ENCODE peak calls at places on chromosome 10, in ten cellular contexts. P, A, J, Q, R, H, V, C, Y and X are unnamed samples. For H3K4me1, the result is how much of the 10 kb centered on the place peaks cover.

GRCh38 chr10:67837519-67838314 is at the start of gene DNAJC12:
- DNase-seq in P (no peak), A (no peak), J (no peak), Q (no peak), R (peak), H (peak), V (peak), C (no peak), Y (peak), X (no peak)

GRCh38 chr10:34333513-34333912 is 481.6 kb downstream of the PARD3 start:
- DNase-seq in P (no peak), A (peak), J (no peak), Q (no peak), R (no peak), H (peak), V (no peak), C (no peak), Y (no peak), X (no peak)

GRCh38 chr10:11625019-11625735 is 13.7 kb upstream of the USP6NL start:
- DNase-seq in P (no peak), A (no peak), J (no peak), Q (no peak), R (no peak), H (no peak), V (no peak), C (no peak), Y (no peak), X (no peak)

GRCh38 chr10:89609730-89610393 is 35.2 kb downstream of the PANK1 start:
- DNase-seq in P (no peak), A (no peak), J (no peak), Q (no peak), R (peak), H (no peak), V (no peak), C (no peak), Y (no peak), X (no peak)

GRCh38 chr10:90293629-90294028 is 564.2 kb downstream of the HTR7 start:
- DNase-seq in P (no peak), A (no peak), J (no peak), Q (no peak), R (no peak), H (no peak), V (no peak), C (no peak), Y (no peak), X (no peak)

GRCh38 chr10:60099998-60100747 is 193.8 kb upstream of the CCDC6 start:
- DNase-seq in P (peak), A (peak), J (no peak), Q (no peak), R (peak), H (no peak), V (no peak), C (peak), Y (peak), X (no peak)

GRCh38 chr10:49474901-49475300 is 64.0 kb downstream of the ERCC6 start:
- DNase-seq in P (no peak), A (no peak), J (no peak), Q (no peak), R (no peak), H (no peak), V (no peak), C (no peak), Y (no peak), X (no peak)

GRCh38 chr10:79147796-79148451 is 79.2 kb downstream of the ZMIZ1 start:
- DNase-seq in P (no peak), A (no peak), J (no peak), Q (no peak), R (no peak), H (no peak), V (no peak), C (no peak), Y (no peak), X (no peak)

GRCh38 chr10:6542999-6543430 is 37.1 kb downstream of the PRKCQ start:
- DNase-seq in P (no peak), A (no peak), J (no peak), Q (no peak), R (no peak), H (no peak), V (no peak), C (no peak), Y (no peak), X (no peak)

GRCh38 chr10:43206391-43207235 is 60.3 kb downstream of the RASGEF1A start:
- DNase-seq in P (no peak), A (no peak), J (no peak), Q (no peak), R (no peak), H (no peak), V (peak), C (no peak), Y (peak), X (no peak)

GRCh38 chr10:45375101-45375500 is 1.1 kb downstream of the ALOX5 start:
- DNase-seq in P (no peak), A (no peak), J (no peak), Q (no peak), R (no peak), H (no peak), V (no peak), C (no peak), Y (no peak), X (no peak)

GRCh38 chr10:27158421-27158820 is 3.3 kb downstream of the MASTL start:
- DNase-seq in P (no peak), A (no peak), J (no peak), Q (no peak), R (no peak), H (no peak), V (no peak), C (no peak), Y (no peak), X (no peak)

GRCh38 chr10:62112325-62112724 is 156.3 kb downstream of the RTKN2 start:
- DNase-seq in P (no peak), A (peak), J (no peak), Q (no peak), R (no peak), H (no peak), V (no peak), C (no peak), Y (no peak), X (no peak)

GRCh38 chr10:87836098-87836497 is 18.1 kb upstream of the ATAD1 start:
- DNase-seq in P (no peak), A (no peak), J (no peak), Q (no peak), R (no peak), H (no peak), V (no peak), C (no peak), Y (no peak), X (no peak)

GRCh38 chr10:16381083-16381482 is 55.7 kb upstream of the PTER start:
- DNase-seq in P (no peak), A (peak), J (no peak), Q (no peak), R (no peak), H (no peak), V (no peak), C (no peak), Y (no peak), X (no peak)

GRCh38 chr10:3654496-3654895 is 130.5 kb downstream of the KLF6 start:
- DNase-seq in P (no peak), A (peak), J (no peak), Q (no peak), R (no peak), H (no peak), V (no peak), C (no peak), Y (no peak), X (no peak)

GRCh38 chr10:8227246-8227645 is 172.8 kb downstream of the GATA3 start:
- DNase-seq in P (no peak), A (no peak), J (no peak), Q (no peak), R (no peak), H (no peak), V (no peak), C (no peak), Y (no peak), X (no peak)

GRCh38 chr10:25547391-25547790 is 372.6 kb downstream of the GPR158 start:
- DNase-seq in P (no peak), A (no peak), J (no peak), Q (no peak), R (no peak), H (no peak), V (no peak), C (peak), Y (no peak), X (no peak)

GRCh38 chr10:92240289-92241157 is 50.4 kb downstream of the CPEB3 start:
- DNase-seq in P (peak), A (peak), J (no peak), Q (peak), R (peak), H (peak), V (peak), C (peak), Y (peak), X (no peak)

GRCh38 chr10:62597226-62597625 is 207.3 kb upstream of the ADO start:
- DNase-seq in P (no peak), A (no peak), J (no peak), Q (no peak), R (no peak), H (no peak), V (no peak), C (no peak), Y (no peak), X (no peak)

GRCh38 chr10:129046074-129046681 is 420.9 kb upstream of the MGMT start:
- DNase-seq in P (peak), A (no peak), J (no peak), Q (no peak), R (no peak), H (no peak), V (peak), C (no peak), Y (no peak), X (no peak)

DNA sequence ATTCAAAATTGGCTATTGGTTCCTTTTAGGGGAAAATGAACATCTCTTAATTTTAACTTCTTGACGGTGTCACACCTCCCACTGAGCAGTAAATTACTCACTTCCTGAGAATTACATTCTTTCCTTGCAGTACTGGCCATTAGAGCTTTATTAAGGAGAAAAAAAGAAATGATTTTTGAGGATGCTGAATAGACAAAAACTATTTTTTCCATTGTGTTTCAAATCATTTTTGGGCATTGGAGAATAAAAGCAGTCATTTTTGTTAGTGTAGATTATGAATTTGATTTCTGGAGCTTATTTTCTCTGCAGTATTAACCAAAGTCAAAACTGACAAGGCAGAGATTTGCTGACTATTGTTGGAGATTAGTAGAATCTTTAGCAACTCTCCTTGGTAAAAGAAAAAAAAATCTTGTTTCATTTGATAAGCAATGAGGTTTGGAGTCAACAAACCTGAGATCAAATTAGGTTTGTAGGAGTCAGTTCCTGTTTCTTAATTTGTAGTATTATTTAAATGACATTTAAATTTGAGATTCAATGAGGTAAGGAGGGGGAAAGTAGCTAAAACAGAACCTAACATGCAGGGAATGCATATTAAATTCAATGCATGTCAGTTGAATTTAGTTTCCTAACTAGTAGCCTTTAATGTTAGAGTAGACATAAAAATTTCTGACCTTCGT is 70.6 kb downstream of the AP3M1 start:
- DNase-seq in P (no peak), A (peak), J (no peak), Q (no peak), R (no peak), H (no peak), V (no peak), C (no peak), Y (no peak), X (no peak)
- H3K4me1 ChIP-seq in P (under half), A (under half), J (under half), Q (under half), R (under half), H (under half), V (under half), C (under half), Y (half or more), X (under half)

DNA sequence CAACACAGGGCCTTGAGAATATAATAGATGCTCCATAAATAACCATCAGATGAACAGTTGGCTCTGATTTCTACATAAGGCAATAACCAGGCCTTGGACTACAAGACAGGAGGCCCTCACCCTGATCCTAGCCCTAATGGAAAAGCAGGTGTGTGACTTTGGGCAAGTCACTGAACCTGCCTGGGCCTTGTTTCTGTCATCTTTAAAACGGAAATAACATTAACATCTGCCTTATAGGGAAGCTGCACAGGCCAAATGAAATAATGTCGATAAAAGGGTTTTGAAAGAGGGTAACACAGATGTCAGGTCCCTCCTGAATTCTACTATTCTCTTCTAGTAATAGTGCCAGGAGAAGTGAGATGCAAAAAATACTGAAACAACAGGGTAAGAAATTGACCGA is 20.7 kb downstream of the PIK3AP1 start:
- DNase-seq in P (no peak), A (no peak), J (no peak), Q (no peak), R (no peak), H (no peak), V (no peak), C (no peak), Y (no peak), X (no peak)
- H3K4me1 ChIP-seq in P (under half), A (under half), J (under half), Q (under half), R (under half), H (under half), V (under half), C (under half), Y (under half), X (under half)

DNA sequence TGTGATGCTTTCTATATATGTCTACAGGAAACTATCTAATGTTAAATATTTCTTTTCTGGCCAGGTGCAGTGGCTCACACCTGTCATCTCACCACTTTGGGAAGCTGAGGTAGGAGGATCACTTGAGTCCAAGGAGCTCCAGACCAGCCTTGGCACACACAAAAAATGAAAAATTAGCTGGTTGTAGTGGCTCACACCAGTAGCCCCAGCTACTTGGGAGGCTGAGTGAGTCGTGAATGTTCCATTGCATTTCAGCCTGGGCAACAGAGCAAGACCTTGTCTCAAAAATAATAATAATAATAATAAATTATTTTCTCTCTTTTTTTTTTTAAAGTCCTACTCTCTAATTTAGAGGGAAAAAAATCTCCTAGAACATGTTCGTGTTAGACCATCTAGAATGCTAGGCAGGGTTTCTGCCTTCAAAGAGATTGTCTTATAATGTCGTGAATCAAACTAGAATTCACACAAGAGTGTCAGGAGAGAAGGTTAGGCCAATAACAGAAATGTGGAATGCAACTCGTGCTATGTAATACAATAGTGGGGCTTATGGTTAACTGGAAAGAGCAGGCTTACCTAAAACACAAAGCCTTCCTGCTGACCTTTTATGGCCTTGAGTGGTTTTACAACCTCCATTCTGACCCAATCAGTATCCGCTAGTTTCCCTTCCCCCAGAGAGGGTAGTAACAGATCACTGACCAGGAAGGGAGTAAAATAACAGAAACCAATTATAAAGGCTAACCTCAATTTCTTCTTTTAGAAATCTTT is 46.3 kb downstream of the MYOF start:
- DNase-seq in P (no peak), A (peak), J (no peak), Q (no peak), R (no peak), H (no peak), V (no peak), C (peak), Y (no peak), X (no peak)
- H3K4me1 ChIP-seq in P (under half), A (half or more), J (half or more), Q (half or more), R (under half), H (under half), V (under half), C (under half), Y (under half), X (half or more)

GRCh38 chr10:77840636-77841035 is 85.9 kb downstream of the DLG5 start:
- DNase-seq in P (no peak), A (no peak), J (no peak), Q (no peak), R (no peak), H (no peak), V (no peak), C (no peak), Y (no peak), X (no peak)
- H3K4me1 ChIP-seq in P (under half), A (under half), J (under half), Q (under half), R (under half), H (under half), V (under half), C (under half), Y (under half), X (under half)

DNA sequence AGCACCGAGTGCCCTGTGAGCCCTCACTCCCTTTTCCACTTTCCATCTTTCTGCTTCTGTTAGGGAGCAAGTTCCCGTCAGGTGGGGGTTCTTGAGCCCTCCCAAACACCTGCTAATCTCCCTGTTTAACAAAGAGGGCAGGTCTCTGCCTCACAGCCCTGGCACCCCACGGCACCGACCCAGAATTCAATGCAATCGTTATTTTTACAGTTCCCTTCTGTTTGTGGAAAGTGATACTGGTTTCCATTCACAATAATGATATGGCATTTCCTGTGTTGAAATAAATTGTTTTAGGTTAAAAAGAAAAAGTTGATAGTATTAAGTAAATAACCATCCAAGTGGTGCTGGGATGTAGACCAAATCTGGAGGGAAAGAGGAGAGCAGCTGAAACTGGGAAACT is 38.8 kb upstream of the SLC29A3 start:
- DNase-seq in P (no peak), A (no peak), J (no peak), Q (no peak), R (no peak), H (no peak), V (no peak), C (no peak), Y (no peak), X (no peak)
- H3K4me1 ChIP-seq in P (under half), A (under half), J (under half), Q (under half), R (under half), H (under half), V (under half), C (under half), Y (under half), X (under half)

DNA sequence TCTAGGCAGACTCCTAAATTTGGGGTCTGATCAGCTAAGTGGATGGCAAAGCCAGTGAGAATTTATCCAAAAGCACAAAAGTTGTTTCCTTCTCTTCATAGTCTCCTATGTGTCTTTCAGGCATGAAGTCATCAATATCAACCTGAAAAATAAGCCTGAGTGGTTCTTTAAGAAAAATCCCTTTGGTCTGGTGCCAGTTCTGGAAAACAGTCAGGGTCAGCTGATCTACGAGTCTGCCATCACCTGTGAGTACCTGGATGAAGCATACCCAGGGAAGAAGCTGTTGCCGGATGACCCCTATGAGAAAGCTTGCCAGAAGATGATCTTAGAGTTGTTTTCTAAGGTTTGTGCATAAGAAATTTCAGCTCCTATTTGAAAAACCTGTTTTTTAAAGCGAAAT is 4.8 kb downstream of the GSTO1 start:
- DNase-seq in P (no peak), A (no peak), J (no peak), Q (no peak), R (no peak), H (no peak), V (no peak), C (no peak), Y (no peak), X (no peak)
- H3K4me1 ChIP-seq in P (under half), A (under half), J (under half), Q (under half), R (under half), H (under half), V (under half), C (under half), Y (under half), X (half or more)

DNA sequence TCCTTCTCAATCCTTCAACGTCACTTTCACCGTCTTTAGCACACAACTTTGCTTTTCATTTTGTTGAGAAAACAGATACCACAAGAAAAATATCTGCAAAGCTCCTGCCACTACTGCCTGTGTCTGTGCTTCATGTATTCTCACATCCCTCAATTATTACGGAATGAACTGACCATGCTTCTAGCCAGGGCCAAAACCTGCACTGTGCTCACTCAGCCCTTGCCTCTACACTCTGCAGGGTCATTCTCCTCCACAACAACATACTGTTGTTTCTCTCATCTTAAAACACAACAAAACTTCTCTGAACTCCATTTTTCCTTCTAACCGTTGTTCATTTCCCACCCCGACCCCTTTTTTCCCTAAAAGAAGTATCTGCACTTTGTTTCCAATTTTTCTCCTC is 29.5 kb downstream of the BMPR1A start:
- DNase-seq in P (no peak), A (no peak), J (no peak), Q (no peak), R (no peak), H (no peak), V (no peak), C (no peak), Y (no peak), X (no peak)
- H3K4me1 ChIP-seq in P (under half), A (under half), J (under half), Q (under half), R (under half), H (under half), V (under half), C (under half), Y (under half), X (under half)

GRCh38 chr10:35351021-35351420 is 14.7 kb downstream of the CCNY start:
- DNase-seq in P (no peak), A (no peak), J (no peak), Q (no peak), R (no peak), H (no peak), V (no peak), C (no peak), Y (no peak), X (no peak)

GRCh38 chr10:35353399-35353798 is 17.1 kb downstream of the CCNY start:
- DNase-seq in P (no peak), A (no peak), J (no peak), Q (no peak), R (no peak), H (no peak), V (no peak), C (no peak), Y (no peak), X (no peak)

GRCh38 chr10:35353805-35354204 is 17.5 kb downstream of the CCNY start:
- DNase-seq in P (no peak), A (no peak), J (no peak), Q (no peak), R (no peak), H (no peak), V (no peak), C (no peak), Y (no peak), X (no peak)

GRCh38 chr10:35352508-35352907 is 16.2 kb downstream of the CCNY start:
- DNase-seq in P (no peak), A (no peak), J (no peak), Q (no peak), R (no peak), H (no peak), V (no peak), C (no peak), Y (no peak), X (no peak)

GRCh38 chr10:35352097-35352496 is 15.8 kb downstream of the CCNY start:
- DNase-seq in P (no peak), A (no peak), J (no peak), Q (no peak), R (no peak), H (no peak), V (no peak), C (no peak), Y (no peak), X (no peak)
- H3K4me1 ChIP-seq in P (under half), A (under half), J (under half), Q (under half), R (under half), H (under half), V (under half), C (under half), Y (under half), X (under half)

GRCh38 chr10:28913436-28913835 is 236.1 kb downstream of the BAMBI start:
- DNase-seq in P (no peak), A (no peak), J (no peak), Q (no peak), R (no peak), H (no peak), V (no peak), C (no peak), Y (no peak), X (no peak)
- H3K4me1 ChIP-seq in P (under half), A (under half), J (under half), Q (under half), R (under half), H (under half), V (under half), C (under half), Y (under half), X (under half)